ENCODE peak calls at places on chromosomes 16 and 17, in ten cellular contexts. One of them, this sample, is unnamed. For H3K4me1 and H3K9me3, the result is how much of the 10 kb centered on the place peaks cover.

GRCh38 chr16:9116141-9116540 is 24.7 kb downstream of the HAPSTR1 start:
- DNase-seq in colonic mucosa: no peak
- DNase-seq in uterus: no peak
- DNase-seq in neural progenitor cell: no peak
- DNase-seq in CD8-positive, alpha-beta T cell: no peak
- DNase-seq in heart right ventricle: no peak
- DNase-seq in left lung: no peak
- DNase-seq in A549: no peak
- DNase-seq in tibial nerve: no peak
- DNase-seq in upper lobe of left lung: no peak
- DNase-seq in this sample: no peak

GRCh38 chr16:66920924-66921680 is 2.4 kb upstream of the CDH16 start:
- DNase-seq in left lung: peak
- DNase-seq in heart right ventricle: no peak
- DNase-seq in uterus: no peak
- DNase-seq in colonic mucosa: no peak
- DNase-seq in A549: no peak
- DNase-seq in neural progenitor cell: no peak
- DNase-seq in CD8-positive, alpha-beta T cell: no peak
- DNase-seq in upper lobe of left lung: no peak
- DNase-seq in tibial nerve: no peak
- DNase-seq in this sample: peak

GRCh38 chr16:65833171-65833871 is 533.2 kb upstream of the CDH5 start:
- DNase-seq in upper lobe of left lung: no peak
- DNase-seq in colonic mucosa: no peak
- DNase-seq in A549: no peak
- DNase-seq in uterus: no peak
- DNase-seq in tibial nerve: peak
- DNase-seq in CD8-positive, alpha-beta T cell: no peak
- DNase-seq in heart right ventricle: no peak
- DNase-seq in left lung: no peak
- DNase-seq in neural progenitor cell: no peak
- DNase-seq in this sample: no peak

GRCh38 chr17:45672301-45672700 is 111.8 kb upstream of the CRHR1 start:
- DNase-seq in A549: no peak
- DNase-seq in upper lobe of left lung: no peak
- DNase-seq in colonic mucosa: no peak
- DNase-seq in heart right ventricle: no peak
- DNase-seq in uterus: no peak
- DNase-seq in CD8-positive, alpha-beta T cell: no peak
- DNase-seq in neural progenitor cell: no peak
- DNase-seq in left lung: no peak
- DNase-seq in tibial nerve: no peak
- DNase-seq in this sample: no peak

GRCh38 chr16:51877686-51878085 is 669.3 kb downstream of the TOX3 start:
- DNase-seq in CD8-positive, alpha-beta T cell: no peak
- DNase-seq in colonic mucosa: no peak
- DNase-seq in uterus: no peak
- DNase-seq in A549: no peak
- DNase-seq in neural progenitor cell: no peak
- DNase-seq in heart right ventricle: no peak
- DNase-seq in tibial nerve: no peak
- DNase-seq in upper lobe of left lung: no peak
- DNase-seq in left lung: no peak
- DNase-seq in this sample: no peak

GRCh38 chr16:85291302-85292148 is 179.3 kb upstream of the CIBAR2 start:
- DNase-seq in CD8-positive, alpha-beta T cell: no peak
- DNase-seq in colonic mucosa: peak
- DNase-seq in tibial nerve: no peak
- DNase-seq in neural progenitor cell: peak
- DNase-seq in upper lobe of left lung: peak
- DNase-seq in A549: no peak
- DNase-seq in left lung: peak
- DNase-seq in heart right ventricle: peak
- DNase-seq in uterus: no peak
- DNase-seq in this sample: no peak

GRCh38 chr16:27550582-27550920 is 607 bp downstream of the KATNIP start:
- DNase-seq in CD8-positive, alpha-beta T cell: no peak
- DNase-seq in uterus: no peak
- DNase-seq in left lung: no peak
- DNase-seq in A549: peak
- DNase-seq in tibial nerve: no peak
- DNase-seq in heart right ventricle: no peak
- DNase-seq in colonic mucosa: no peak
- DNase-seq in neural progenitor cell: no peak
- DNase-seq in upper lobe of left lung: no peak
- DNase-seq in this sample: no peak

GRCh38 chr17:47959825-47960655 is 2.4 kb upstream of the PRR15L start:
- DNase-seq in neural progenitor cell: no peak
- DNase-seq in uterus: no peak
- DNase-seq in tibial nerve: no peak
- DNase-seq in colonic mucosa: peak
- DNase-seq in upper lobe of left lung: no peak
- DNase-seq in heart right ventricle: no peak
- DNase-seq in CD8-positive, alpha-beta T cell: no peak
- DNase-seq in A549: no peak
- DNase-seq in left lung: no peak
- DNase-seq in this sample: no peak

GRCh38 chr17:71753070-71753469 is 367.8 kb upstream of the SOX9 start:
- DNase-seq in colonic mucosa: no peak
- DNase-seq in CD8-positive, alpha-beta T cell: no peak
- DNase-seq in uterus: no peak
- DNase-seq in upper lobe of left lung: no peak
- DNase-seq in tibial nerve: no peak
- DNase-seq in left lung: no peak
- DNase-seq in A549: no peak
- DNase-seq in heart right ventricle: no peak
- DNase-seq in neural progenitor cell: no peak
- DNase-seq in this sample: no peak

GRCh38 chr16:563072-563644 is 3.0 kb downstream of the PRR35 start:
- DNase-seq in heart right ventricle: no peak
- DNase-seq in neural progenitor cell: no peak
- DNase-seq in A549: no peak
- DNase-seq in upper lobe of left lung: no peak
- DNase-seq in uterus: no peak
- DNase-seq in colonic mucosa: no peak
- DNase-seq in CD8-positive, alpha-beta T cell: no peak
- DNase-seq in left lung: no peak
- DNase-seq in tibial nerve: no peak
- DNase-seq in this sample: no peak

GRCh38 chr16:566475-567361 is at the start of gene NHLRC4:
- DNase-seq in upper lobe of left lung: peak
- DNase-seq in neural progenitor cell: peak
- DNase-seq in colonic mucosa: peak
- DNase-seq in tibial nerve: peak
- DNase-seq in uterus: peak
- DNase-seq in heart right ventricle: peak
- DNase-seq in A549: no peak
- DNase-seq in left lung: no peak
- DNase-seq in CD8-positive, alpha-beta T cell: no peak
- DNase-seq in this sample: peak

GRCh38 chr16:565420-566330 is 1.1 kb upstream of the NHLRC4 start:
- DNase-seq in colonic mucosa: no peak
- DNase-seq in uterus: peak
- DNase-seq in tibial nerve: no peak
- DNase-seq in heart right ventricle: no peak
- DNase-seq in CD8-positive, alpha-beta T cell: no peak
- DNase-seq in upper lobe of left lung: no peak
- DNase-seq in neural progenitor cell: no peak
- DNase-seq in left lung: no peak
- DNase-seq in A549: no peak
- DNase-seq in this sample: no peak

GRCh38 chr16:561957-562938 is 2.1 kb downstream of the PRR35 start:
- DNase-seq in neural progenitor cell: no peak
- DNase-seq in CD8-positive, alpha-beta T cell: no peak
- DNase-seq in A549: no peak
- DNase-seq in tibial nerve: no peak
- DNase-seq in colonic mucosa: no peak
- DNase-seq in uterus: no peak
- DNase-seq in upper lobe of left lung: no peak
- DNase-seq in heart right ventricle: no peak
- DNase-seq in left lung: no peak
- DNase-seq in this sample: no peak

GRCh38 chr16:564690-565419 is 1.9 kb upstream of the NHLRC4 start:
- DNase-seq in tibial nerve: no peak
- DNase-seq in uterus: no peak
- DNase-seq in neural progenitor cell: no peak
- DNase-seq in CD8-positive, alpha-beta T cell: no peak
- DNase-seq in colonic mucosa: no peak
- DNase-seq in left lung: no peak
- DNase-seq in upper lobe of left lung: no peak
- DNase-seq in heart right ventricle: no peak
- DNase-seq in A549: no peak
- DNase-seq in this sample: no peak
- H3K4me1 ChIP-seq in tibial nerve: half or more
- H3K4me1 ChIP-seq in uterus: under half
- H3K4me1 ChIP-seq in neural progenitor cell: under half
- H3K4me1 ChIP-seq in CD8-positive, alpha-beta T cell: under half
- H3K4me1 ChIP-seq in colonic mucosa: under half
- H3K4me1 ChIP-seq in left lung: under half
- H3K4me1 ChIP-seq in upper lobe of left lung: under half
- H3K4me1 ChIP-seq in heart right ventricle: under half
- H3K4me1 ChIP-seq in A549: under half
- H3K4me1 ChIP-seq in this sample: under half

GRCh38 chr17:50533185-50533584 is 650 bp downstream of the EPN3 start:
- DNase-seq in neural progenitor cell: no peak
- DNase-seq in uterus: no peak
- DNase-seq in left lung: no peak
- DNase-seq in upper lobe of left lung: no peak
- DNase-seq in heart right ventricle: no peak
- DNase-seq in tibial nerve: no peak
- DNase-seq in A549: no peak
- DNase-seq in colonic mucosa: peak
- DNase-seq in CD8-positive, alpha-beta T cell: no peak
- DNase-seq in this sample: no peak
- H3K4me3 ChIP-seq in neural progenitor cell: peak
- H3K4me3 ChIP-seq in uterus: no peak
- H3K4me3 ChIP-seq in left lung: no peak
- H3K4me3 ChIP-seq in upper lobe of left lung: peak
- H3K4me3 ChIP-seq in heart right ventricle: peak
- H3K4me3 ChIP-seq in tibial nerve: no peak
- H3K4me3 ChIP-seq in A549: no peak
- H3K4me3 ChIP-seq in colonic mucosa: peak
- H3K4me3 ChIP-seq in CD8-positive, alpha-beta T cell: no peak
- H3K4me3 ChIP-seq in this sample: no peak

DNA sequence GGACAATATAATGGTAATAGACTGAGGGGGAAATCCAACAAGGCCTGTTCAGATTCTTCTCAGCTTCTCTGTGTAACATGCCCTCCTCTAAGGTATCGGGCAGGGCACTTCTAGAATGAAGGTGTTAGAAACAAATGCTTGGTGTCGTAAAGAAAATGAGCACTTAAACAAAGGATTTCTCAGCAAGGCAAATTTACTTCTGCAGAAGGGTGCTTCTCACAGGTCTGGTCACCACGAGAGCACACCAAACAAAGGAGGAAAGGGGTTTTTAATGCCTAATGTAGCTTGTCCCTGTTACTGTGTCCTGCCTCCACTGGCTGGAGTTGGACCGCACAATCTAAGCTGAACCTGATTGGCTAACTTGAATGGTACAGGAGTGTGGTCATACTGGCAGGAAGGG is 642.6 kb upstream of the CDH8 start:
- DNase-seq in CD8-positive, alpha-beta T cell: no peak
- DNase-seq in heart right ventricle: no peak
- DNase-seq in tibial nerve: no peak
- DNase-seq in neural progenitor cell: no peak
- DNase-seq in A549: no peak
- DNase-seq in colonic mucosa: no peak
- DNase-seq in upper lobe of left lung: no peak
- DNase-seq in left lung: no peak
- DNase-seq in uterus: no peak
- DNase-seq in this sample: no peak
- H3K9me3 ChIP-seq in CD8-positive, alpha-beta T cell: under half
- H3K9me3 ChIP-seq in heart right ventricle: under half
- H3K9me3 ChIP-seq in tibial nerve: under half
- H3K9me3 ChIP-seq in neural progenitor cell: under half
- H3K9me3 ChIP-seq in A549: under half
- H3K9me3 ChIP-seq in colonic mucosa: under half
- H3K9me3 ChIP-seq in upper lobe of left lung: under half
- H3K9me3 ChIP-seq in left lung: under half
- H3K9me3 ChIP-seq in uterus: under half
- H3K9me3 ChIP-seq in this sample: under half

GRCh38 chr17:65048441-65048840 is 8.1 kb downstream of the GNA13 start:
- DNase-seq in upper lobe of left lung: no peak
- DNase-seq in uterus: no peak
- DNase-seq in A549: no peak
- DNase-seq in neural progenitor cell: no peak
- DNase-seq in left lung: no peak
- DNase-seq in heart right ventricle: no peak
- DNase-seq in tibial nerve: no peak
- DNase-seq in CD8-positive, alpha-beta T cell: no peak
- DNase-seq in colonic mucosa: no peak
- DNase-seq in this sample: no peak

GRCh38 chr17:65047939-65048338 is 8.6 kb downstream of the GNA13 start:
- DNase-seq in uterus: no peak
- DNase-seq in A549: no peak
- DNase-seq in tibial nerve: no peak
- DNase-seq in left lung: no peak
- DNase-seq in upper lobe of left lung: no peak
- DNase-seq in CD8-positive, alpha-beta T cell: no peak
- DNase-seq in heart right ventricle: no peak
- DNase-seq in neural progenitor cell: no peak
- DNase-seq in colonic mucosa: no peak
- DNase-seq in this sample: no peak

GRCh38 chr17:65050438-65050837 is 6.1 kb downstream of the GNA13 start:
- DNase-seq in neural progenitor cell: no peak
- DNase-seq in A549: no peak
- DNase-seq in colonic mucosa: no peak
- DNase-seq in tibial nerve: no peak
- DNase-seq in heart right ventricle: no peak
- DNase-seq in CD8-positive, alpha-beta T cell: no peak
- DNase-seq in left lung: no peak
- DNase-seq in upper lobe of left lung: no peak
- DNase-seq in uterus: no peak
- DNase-seq in this sample: no peak

GRCh38 chr17:65051922-65052321 is 4.6 kb downstream of the GNA13 start:
- DNase-seq in tibial nerve: no peak
- DNase-seq in CD8-positive, alpha-beta T cell: no peak
- DNase-seq in upper lobe of left lung: no peak
- DNase-seq in uterus: no peak
- DNase-seq in left lung: no peak
- DNase-seq in A549: no peak
- DNase-seq in heart right ventricle: no peak
- DNase-seq in neural progenitor cell: no peak
- DNase-seq in colonic mucosa: no peak
- DNase-seq in this sample: no peak

DNA sequence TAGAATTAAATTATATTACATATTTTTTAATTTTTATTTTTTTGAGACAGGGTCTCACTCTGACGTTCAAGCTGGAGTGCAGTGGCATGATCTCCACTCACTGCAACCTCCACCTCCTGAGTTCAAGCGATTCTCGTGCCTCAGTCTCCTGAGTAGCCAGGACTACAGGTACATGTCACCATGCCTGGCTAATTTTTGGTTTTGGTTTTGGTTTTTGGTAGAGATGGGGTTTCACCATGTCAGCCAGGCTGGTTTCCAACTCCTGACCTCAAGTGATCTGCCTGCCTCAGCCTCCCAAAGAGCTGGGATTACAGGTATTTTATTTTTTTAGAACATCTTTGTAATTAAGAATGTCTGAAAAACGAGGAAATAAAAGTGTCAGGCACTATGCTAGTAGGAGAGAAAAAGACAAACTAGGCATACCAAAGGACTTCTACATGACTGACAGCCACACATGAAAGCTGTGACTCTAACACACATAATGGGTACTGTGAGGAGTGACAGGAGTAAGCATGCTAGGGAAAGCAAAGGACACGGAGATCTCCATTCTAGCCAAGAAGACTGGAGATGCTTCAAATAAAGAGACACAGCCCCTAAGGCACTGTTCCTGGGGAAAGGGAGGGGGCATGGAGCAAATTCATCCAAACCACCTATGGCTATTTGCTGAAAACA is 7.3 kb downstream of the GNA13 start:
- DNase-seq in CD8-positive, alpha-beta T cell: no peak
- DNase-seq in left lung: no peak
- DNase-seq in tibial nerve: no peak
- DNase-seq in neural progenitor cell: no peak
- DNase-seq in colonic mucosa: no peak
- DNase-seq in uterus: no peak
- DNase-seq in upper lobe of left lung: no peak
- DNase-seq in A549: no peak
- DNase-seq in heart right ventricle: no peak
- DNase-seq in this sample: peak
- H3K4me1 ChIP-seq in CD8-positive, alpha-beta T cell: under half
- H3K4me1 ChIP-seq in left lung: half or more
- H3K4me1 ChIP-seq in tibial nerve: half or more
- H3K4me1 ChIP-seq in neural progenitor cell: under half
- H3K4me1 ChIP-seq in colonic mucosa: under half
- H3K4me1 ChIP-seq in uterus: under half
- H3K4me1 ChIP-seq in upper lobe of left lung: half or more
- H3K4me1 ChIP-seq in A549: under half
- H3K4me1 ChIP-seq in heart right ventricle: under half
- H3K4me1 ChIP-seq in this sample: half or more